ENCODE peak calls at places on chromosome 11, in six cellular contexts. A, M, V, B, S and I are unnamed samples.

GRCh38 chr11:64592656-64593055 is 1.6 kb downstream of the SLC22A12 start:
- DNase-seq in A (no peak), M (no peak), V (no peak), B (no peak), S (no peak), I (no peak)

GRCh38 chr11:58286249-58286648 is 18.2 kb upstream of the OR10W1 start:
- DNase-seq in A (no peak), M (peak), V (peak), B (no peak), S (no peak), I (no peak)

GRCh38 chr11:8719260-8720190 is 36.9 kb downstream of the RPL27A start:
- DNase-seq in A (no peak), M (no peak), V (peak), B (no peak), S (no peak), I (peak)

GRCh38 chr11:75270896-75271415 is 30.4 kb downstream of the TPBGL start:
- DNase-seq in A (no peak), M (peak), V (peak), B (no peak), S (no peak), I (no peak)

GRCh38 chr11:66569076-66569475 is 670 bp upstream of the CTSF start:
- DNase-seq in A (no peak), M (no peak), V (no peak), B (no peak), S (no peak), I (no peak)

GRCh38 chr11:10646005-10646404 is 47.5 kb downstream of the IRAG1 start:
- DNase-seq in A (no peak), M (no peak), V (no peak), B (no peak), S (no peak), I (no peak)

GRCh38 chr11:33869511-33870422 is 22.1 kb downstream of the LMO2 start:
- DNase-seq in A (peak), M (peak), V (peak), B (no peak), S (no peak), I (peak)

GRCh38 chr11:70371241-70371640 is 27.1 kb upstream of the CTTN start:
- DNase-seq in A (no peak), M (no peak), V (no peak), B (no peak), S (no peak), I (no peak)

GRCh38 chr11:34655335-34656008 is 34.6 kb downstream of the EHF start:
- DNase-seq in A (no peak), M (no peak), V (peak), B (no peak), S (no peak), I (peak)

GRCh38 chr11:131977231-131977630 is 606.8 kb downstream of the NTM start:
- DNase-seq in A (no peak), M (no peak), V (peak), B (no peak), S (no peak), I (peak)

GRCh38 chr11:111045874-111046273 is 199.7 kb upstream of the POU2AF2 start:
- DNase-seq in A (no peak), M (no peak), V (no peak), B (no peak), S (no peak), I (no peak)

GRCh38 chr11:102662607-102663006 is 37.5 kb upstream of the MMP20 start:
- DNase-seq in A (no peak), M (no peak), V (no peak), B (no peak), S (no peak), I (no peak)

GRCh38 chr11:118295834-118296454 is 8.6 kb upstream of the CD3E start:
- DNase-seq in A (no peak), M (peak), V (peak), B (no peak), S (peak), I (peak)

GRCh38 chr11:28702871-28703270 is 594.7 kb downstream of the METTL15 start:
- DNase-seq in A (no peak), M (no peak), V (no peak), B (no peak), S (no peak), I (no peak)

GRCh38 chr11:62721994-62722393 is 5.3 kb downstream of the HNRNPUL2 start:
- DNase-seq in A (no peak), M (no peak), V (peak), B (no peak), S (no peak), I (no peak)

GRCh38 chr11:57432714-57433163 is 5.8 kb upstream of the SLC43A3 start:
- DNase-seq in A (no peak), M (peak), V (peak), B (no peak), S (no peak), I (peak)